ENCODE peak calls at places on chromosomes 12 and 14, in four cellular contexts. Y is GM23338, Q is lower leg skin, P is NB4. W is an unnamed sample.

GRCh38 chr14:85533821-85534271 is 3.9 kb downstream of the FLRT2 start:
- DNase-seq in Y (peak; percentile 73), Q (no peak), P (no peak), W (peak; percentile 31)

GRCh38 chr12:89493650-89494302 is 30.8 kb downstream of the GALNT4 start:
- DNase-seq in Y (no peak), Q (no peak), P (no peak), W (no peak)

GRCh38 chr12:110917467-110917866 is 2.9 kb downstream of the MYL2 start:
- DNase-seq in Y (no peak), Q (no peak), P (no peak), W (no peak)

GRCh38 chr14:95185452-95186392 is 28.4 kb upstream of the DICER1 start:
- DNase-seq in Y (no peak), Q (peak; percentile 38), P (peak; percentile 93), W (no peak)

GRCh38 chr12:47736877-47737676 is 11.8 kb upstream of the ENDOU start:
- DNase-seq in Y (no peak), Q (peak; percentile 66), P (no peak), W (no peak)

GRCh38 chr14:72966038-72966437 is 39.8 kb downstream of the DCAF4 start:
- DNase-seq in Y (no peak), Q (no peak), P (no peak), W (no peak)

GRCh38 chr12:64080319-64081008 is 141.6 kb downstream of the KICS2 start:
- DNase-seq in Y (peak; percentile 53), Q (no peak), P (no peak), W (no peak)

GRCh38 chr14:99189201-99189801 is 82.7 kb downstream of the BCL11B start:
- DNase-seq in Y (no peak), Q (no peak), P (no peak), W (no peak)

GRCh38 chr12:8449293-8449944 is 6.3 kb upstream of the CLEC6A start:
- DNase-seq in Y (peak; percentile 45), Q (no peak), P (no peak), W (no peak)

GRCh38 chr14:100065942-100066574 is 836 bp downstream of the EVL start:
- DNase-seq in Y (no peak), Q (no peak), P (peak; percentile 95), W (no peak)

GRCh38 chr14:106436310-106436905 is 910.0 kb downstream of the TMEM121 start:
- DNase-seq in Y (peak; percentile 39), Q (no peak), P (peak; percentile 42), W (no peak)

GRCh38 chr14:78010688-78011087 is 159.5 kb upstream of the NRXN3 start:
- DNase-seq in Y (no peak), Q (no peak), P (no peak), W (no peak)

GRCh38 chr14:75615200-75615599 is 36.8 kb downstream of the FLVCR2 start:
- DNase-seq in Y (no peak), Q (peak; percentile 32), P (peak; percentile 79), W (no peak)

GRCh38 chr12:51836012-51836832 is 12.3 kb downstream of the FIGNL2 start:
- DNase-seq in Y (peak; percentile 57), Q (no peak), P (no peak), W (no peak)

GRCh38 chr14:67129768-67130167 is 59.5 kb upstream of the GARIN2 start:
- DNase-seq in Y (no peak), Q (no peak), P (no peak), W (no peak)

GRCh38 chr14:22549981-22550670 is 38.9 kb downstream of the DAD1 start:
- DNase-seq in Y (peak; percentile 58), Q (no peak), P (peak; percentile 92), W (no peak)

GRCh38 chr12:90301734-90302133 is 593.1 kb upstream of the ATP2B1 start:
- DNase-seq in Y (no peak), Q (no peak), P (no peak), W (no peak)

GRCh38 chr14:36517242-36518030 is 2.6 kb downstream of the NKX2-1 start:
- DNase-seq in Y (peak; percentile 56), Q (no peak), P (no peak), W (no peak)

GRCh38 chr12:80711866-80712265 is 4.4 kb downstream of the MYF6 start:
- DNase-seq in Y (no peak), Q (no peak), P (no peak), W (no peak)

GRCh38 chr14:95815226-95815690 is 61.4 kb upstream of the TUNAR start:
- DNase-seq in Y (peak; percentile 30), Q (no peak), P (no peak), W (no peak)

GRCh38 chr12:53867216-53868012 is 71.2 kb upstream of the HOXC13 start:
- DNase-seq in Y (peak; percentile 76), Q (no peak), P (no peak), W (no peak)

GRCh38 chr14:34699873-34700621 is 14.3 kb downstream of the CFL2 start:
- DNase-seq in Y (no peak), Q (no peak), P (no peak), W (no peak)

GRCh38 chr12:92144045-92144630 is 1.5 kb downstream of the BTG1 start:
- DNase-seq in Y (peak; percentile 84), Q (peak; percentile 87), P (peak; percentile 97), W (no peak)

GRCh38 chr14:76953196-76953945 is 75.1 kb downstream of the IRF2BPL start:
- DNase-seq in Y (peak; percentile 43), Q (peak; percentile 68), P (peak; percentile 61), W (no peak)

GRCh38 chr12:76158518-76159321 is 74.2 kb upstream of the NAP1L1 start:
- DNase-seq in Y (peak; percentile 82), Q (peak; percentile 27), P (peak; percentile 55), W (no peak)

GRCh38 chr14:22852940-22853767 is 16.8 kb downstream of the MMP14 start:
- DNase-seq in Y (peak; percentile 93), Q (peak; percentile 91), P (peak; percentile 90), W (peak; percentile 99)

GRCh38 chr12:78916845-78917480 is 52.4 kb downstream of the SYT1 start:
- DNase-seq in Y (peak; percentile 24), Q (no peak), P (no peak), W (no peak)

GRCh38 chr12:53252349-53252916 is 15.7 kb upstream of the ESPL1 start:
- DNase-seq in Y (no peak), Q (peak; percentile 40), P (no peak), W (no peak)

GRCh38 chr12:58917699-58918334 is 2.5 kb downstream of the LRIG3 start:
- DNase-seq in Y (no peak), Q (no peak), P (no peak), W (no peak)

GRCh38 chr12:72133497-72134055 is 138.6 kb upstream of the TRHDE start:
- DNase-seq in Y (peak; percentile 32), Q (no peak), P (peak; percentile 9), W (no peak)

GRCh38 chr14:55430024-55430690 is 10.3 kb downstream of the TBPL2 start:
- DNase-seq in Y (peak; percentile 92), Q (peak; percentile 62), P (peak; percentile 68), W (no peak)

GRCh38 chr14:100098171-100098570 is 32.9 kb downstream of the EVL start:
- DNase-seq in Y (no peak), Q (no peak), P (no peak), W (no peak)

GRCh38 chr12:110532644-110533043 is 30.5 kb downstream of the RAD9B start:
- DNase-seq in Y (no peak), Q (no peak), P (no peak), W (no peak)

GRCh38 chr14:61562321-61563161 is 132.8 kb upstream of the HIF1A start:
- DNase-seq in Y (no peak), Q (no peak), P (peak; percentile 91), W (no peak)

GRCh38 chr12:50640321-50640939 is 123.5 kb upstream of the ATF1 start:
- DNase-seq in Y (no peak), Q (no peak), P (no peak), W (no peak)

GRCh38 chr12:120841525-120841924 is 62.6 kb downstream of the SPPL3 start:
- DNase-seq in Y (no peak), Q (no peak), P (no peak), W (no peak)

GRCh38 chr12:122020795-122021192 is 890 bp upstream of the BCL7A start:
- DNase-seq in Y (peak; percentile 43), Q (no peak), P (no peak), W (no peak)

GRCh38 chr12:89678225-89678624 is 30.4 kb downstream of the ATP2B1 start:
- DNase-seq in Y (no peak), Q (no peak), P (no peak), W (no peak)

GRCh38 chr14:53019391-53019790 is 68.5 kb upstream of the FERMT2 start:
- DNase-seq in Y (no peak), Q (no peak), P (no peak), W (no peak)

GRCh38 chr12:15581006-15581405 is 208.2 kb downstream of the EPS8 start:
- DNase-seq in Y (peak; percentile 48), Q (no peak), P (no peak), W (no peak)
- TF ChIP-seq CTCF in Y (no peak), Q (no peak), P (no peak), W (no peak)

GRCh38 chr12:101884174-101884573 is 6.8 kb downstream of the DRAM1 start:
- DNase-seq in Y (no peak), Q (no peak), P (no peak), W (no peak)

GRCh38 chr12:101881228-101881627 is 3.8 kb downstream of the DRAM1 start:
- DNase-seq in Y (no peak), Q (no peak), P (no peak), W (no peak)

GRCh38 chr12:101880769-101881168 is 3.4 kb downstream of the DRAM1 start:
- DNase-seq in Y (no peak), Q (no peak), P (no peak), W (no peak)

GRCh38 chr12:101889216-101889752 is 11.9 kb downstream of the DRAM1 start:
- DNase-seq in Y (no peak), Q (no peak), P (no peak), W (no peak)

DNA sequence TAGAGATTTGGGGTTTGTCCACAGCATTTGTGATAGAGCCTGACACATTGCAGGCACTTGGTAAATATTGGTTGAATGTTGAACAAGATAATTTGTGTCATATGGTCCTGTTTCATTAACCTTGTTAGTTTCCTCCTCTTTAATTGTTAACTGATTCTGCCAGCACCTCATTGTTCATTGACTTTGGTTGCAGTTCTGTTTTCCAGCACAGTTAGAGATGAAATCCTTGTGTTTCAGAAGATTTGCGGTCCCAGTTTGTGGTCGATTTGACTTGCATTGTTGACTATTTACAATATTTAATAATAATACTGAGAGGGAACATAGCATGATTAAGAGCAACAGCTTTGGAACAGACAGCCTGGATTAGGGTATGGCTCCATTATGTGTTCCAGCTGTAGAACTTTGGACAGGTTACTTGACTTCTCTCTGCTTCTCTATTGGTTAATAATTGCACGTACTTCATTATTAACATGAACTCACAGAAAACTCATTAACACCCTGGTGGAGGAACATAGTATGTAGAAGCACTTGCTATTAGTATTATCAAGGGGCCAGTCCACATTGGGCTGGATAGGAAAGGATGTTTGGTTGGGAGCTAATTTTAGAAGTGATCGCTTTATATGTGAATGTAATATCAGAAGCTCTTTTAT is 8.7 kb downstream of the DRAM1 start:
- DNase-seq in Y (no peak), Q (no peak), P (no peak), W (no peak)
- TF ChIP-seq CTCF in Y (no peak), Q (no peak), P (no peak), W (no peak)

GRCh38 chr12:32344047-32344446 is 55.3 kb upstream of the FGD4 start:
- DNase-seq in Y (peak; percentile 68), Q (no peak), P (no peak), W (no peak)
- TF ChIP-seq CTCF in Y (peak; percentile 71), Q (no peak), P (no peak), W (no peak)

GRCh38 chr12:6187948-6188793 is 12.0 kb upstream of the CD9 start:
- DNase-seq in Y (no peak), Q (no peak), P (no peak), W (no peak)
- TF ChIP-seq CTCF in Y (no peak), Q (no peak), P (no peak), W (no peak)

W was measured in mesothelial cell of epicardium.